ENCODE peak calls at places on chromosomes 6 and 20, in four cellular contexts. B, S, H and P are unnamed samples.

GRCh38 chr20:24670981-24671380 is 201.6 kb downstream of the SYNDIG1 start:
- DNase-seq in H (no peak), S (no peak), B (no peak), P (no peak)

GRCh38 chr6:158784505-158784904 is 34.7 kb downstream of the EZR start:
- DNase-seq in B (no peak), S (no peak), H (no peak), P (no peak)

GRCh38 chr20:38164069-38164468 is 1.0 kb downstream of the TGM2 start:
- DNase-seq in B (no peak), S (no peak), H (no peak), P (no peak)

GRCh38 chr6:141288947-141289346 is 843.8 kb upstream of the GJE1 start:
- DNase-seq in H (no peak), S (no peak), B (no peak), P (no peak)

GRCh38 chr20:63686492-63687321 is 9.7 kb upstream of the TNFRSF6B start:
- DNase-seq in B (peak), S (no peak), H (no peak), P (no peak)

GRCh38 chr6:105900120-105900937 is 185.8 kb upstream of the PRDM1 start:
- DNase-seq in H (no peak), S (no peak), B (peak), P (no peak)

GRCh38 chr6:37442416-37443218 is 9.6 kb downstream of the CMTR1 start:
- DNase-seq in S (no peak), B (no peak), H (no peak), P (no peak)

GRCh38 chr20:57677323-57677982 is 32.4 kb downstream of the PMEPA1 start:
- DNase-seq in B (no peak), S (no peak), H (no peak), P (no peak)

GRCh38 chr6:26553264-26553738 is 15.1 kb downstream of the HMGN4 start:
- DNase-seq in H (peak), B (peak), S (no peak), P (peak)

GRCh38 chr6:71346034-71346680 is 57.5 kb downstream of the OGFRL1 start:
- DNase-seq in B (no peak), H (no peak), S (no peak), P (no peak)

GRCh38 chr20:32453467-32454163 is 95.5 kb downstream of the ASXL1 start:
- DNase-seq in H (no peak), S (no peak), B (no peak), P (no peak)

GRCh38 chr20:32450484-32451061 is 92.4 kb downstream of the ASXL1 start:
- DNase-seq in S (no peak), B (no peak), H (no peak), P (no peak)

GRCh38 chr20:32451340-32451681 is 93.2 kb downstream of the ASXL1 start:
- DNase-seq in H (no peak), B (no peak), S (no peak), P (no peak)

GRCh38 chr20:32452776-32453466 is 94.8 kb downstream of the ASXL1 start:
- DNase-seq in H (no peak), S (no peak), B (no peak), P (no peak)

DNA sequence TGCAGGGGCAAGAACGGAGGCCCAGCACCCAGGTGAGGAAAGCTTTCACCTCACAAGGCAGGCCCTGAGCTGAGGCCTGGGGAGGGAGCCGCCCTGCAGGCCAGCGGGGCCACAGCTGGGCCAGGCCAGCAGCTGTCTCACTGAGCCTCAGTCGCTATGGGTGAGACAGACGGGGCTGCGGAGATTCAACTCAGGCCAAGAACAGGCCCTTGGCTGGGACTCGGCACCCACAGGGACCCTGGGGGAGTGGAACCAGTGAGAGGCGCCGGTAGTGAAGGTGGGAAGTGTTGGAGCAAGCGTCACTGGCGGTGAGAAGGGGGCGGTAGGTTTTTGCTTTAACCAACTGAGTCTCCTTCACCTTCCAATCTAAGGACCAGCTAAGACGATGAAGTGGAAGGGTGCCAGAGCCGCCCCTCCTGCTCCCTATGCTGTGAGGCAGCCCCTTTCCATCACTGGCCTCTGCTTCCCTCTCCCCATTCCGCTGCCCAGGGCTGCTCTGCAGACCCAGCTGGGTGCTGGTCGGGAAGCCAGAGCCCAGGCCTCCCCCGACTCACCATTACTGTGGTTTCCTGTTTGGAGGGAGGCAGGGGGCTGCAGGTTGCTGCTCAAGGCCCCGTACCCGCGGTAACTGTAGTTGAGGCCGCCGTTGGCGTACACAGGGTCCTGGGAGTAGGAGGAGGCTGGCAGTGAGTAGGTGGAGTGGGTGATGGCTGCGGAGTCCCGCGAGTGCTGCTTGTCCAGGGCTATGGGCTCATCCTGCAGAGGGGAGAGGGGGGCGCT is 93.7 kb downstream of the ASXL1 start:
- DNase-seq in H (no peak), B (no peak), S (no peak), P (no peak)
- TF ChIP-seq USF1 in H (no peak), B (no peak), S (no peak), P (no peak)

DNA sequence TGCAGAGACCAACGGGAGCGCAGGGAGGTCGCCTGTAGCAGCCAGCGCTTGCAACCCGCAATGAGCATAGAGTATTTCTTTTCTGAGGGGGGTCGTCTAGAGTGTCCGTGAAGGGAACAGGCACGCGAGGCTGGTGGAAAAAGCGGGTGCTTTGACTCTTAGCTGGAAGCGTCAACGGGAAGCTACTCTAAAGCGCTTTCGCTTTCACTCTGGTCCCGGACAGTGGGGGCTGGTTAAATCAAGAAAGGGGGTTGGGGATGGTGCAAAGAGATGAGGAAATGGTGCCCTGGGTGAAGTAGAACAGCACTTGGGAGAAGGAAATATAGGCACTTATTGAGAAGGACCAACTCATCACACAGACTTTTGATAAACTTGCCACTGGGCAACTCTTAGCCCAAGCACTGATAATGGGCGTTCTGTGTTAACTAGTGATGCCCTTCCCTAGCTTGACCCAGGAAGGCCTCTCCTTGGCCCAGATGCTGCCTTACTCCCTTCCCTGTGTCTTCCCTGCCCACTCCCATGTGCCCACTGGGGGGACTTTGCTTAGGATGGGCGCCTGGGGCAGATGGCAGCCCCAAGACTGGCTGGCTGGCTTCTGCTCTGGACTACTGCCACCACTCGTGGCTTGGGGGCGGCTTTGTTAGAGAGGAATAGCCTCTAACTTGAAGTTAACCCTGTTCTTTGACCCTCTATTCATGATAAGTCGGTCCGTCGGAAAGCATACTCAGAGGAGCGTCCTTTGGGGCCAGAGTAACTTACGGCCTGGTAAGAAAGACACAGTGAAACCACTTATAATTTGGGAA is 585 bp downstream of the PSMB9 start:
- DNase-seq in S (no peak), B (peak), H (peak), P (no peak)
- TF ChIP-seq USF1 in S (no peak), B (no peak), H (no peak), P (no peak)

GRCh38 chr6:147234685-147235084 is 30.5 kb downstream of the STXBP5 start:
- DNase-seq in S (no peak), H (no peak), B (no peak), P (no peak)

DNA sequence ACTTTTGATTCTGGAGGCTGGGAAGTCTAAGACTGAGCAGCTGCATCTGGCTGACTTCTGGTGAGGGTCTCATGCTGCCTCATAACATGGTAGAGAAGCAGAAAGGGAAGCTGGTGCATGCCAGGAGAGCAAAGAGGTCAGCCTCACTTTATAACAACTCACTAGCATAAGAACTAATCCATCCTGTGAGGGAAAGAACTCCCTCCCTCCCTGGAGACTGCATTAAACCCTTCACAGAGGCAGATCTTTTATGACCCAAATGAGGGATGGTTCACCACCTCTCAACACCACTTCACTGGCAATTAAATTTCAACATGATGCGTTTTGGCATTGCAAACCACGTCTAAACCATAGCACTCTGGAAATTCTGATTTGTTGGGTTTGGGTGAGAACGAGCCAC is 33.9 kb downstream of the STXBP5 start:
- DNase-seq in S (no peak), H (no peak), B (no peak), P (no peak)
- TF ChIP-seq USF1 in S (no peak), H (no peak), B (no peak), P (no peak)

DNA sequence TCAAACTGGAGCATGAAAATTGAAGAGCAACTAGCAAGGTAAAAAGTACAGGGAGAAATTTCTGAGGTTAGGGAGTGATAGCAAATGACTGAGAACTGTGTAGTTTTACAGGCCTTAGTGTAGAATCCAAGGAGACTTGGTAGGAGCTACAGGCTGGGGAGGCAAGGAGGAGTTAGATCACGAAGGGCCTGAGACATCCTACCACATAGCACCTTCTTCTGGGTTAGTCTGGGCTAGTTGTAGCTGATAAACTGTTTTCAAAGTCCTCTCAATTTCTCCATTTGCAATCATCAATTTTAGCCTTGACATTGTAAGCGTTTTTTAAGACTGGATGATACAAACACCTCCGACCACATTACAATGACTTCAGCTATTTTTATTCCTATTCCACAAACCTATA is 209.7 kb downstream of the TMEM200A start:
- DNase-seq in S (no peak), B (no peak), H (no peak), P (no peak)
- TF ChIP-seq USF1 in S (no peak), B (no peak), H (no peak), P (no peak)

GRCh38 chr20:33133616-33133941 is 34.4 kb upstream of the BPIFA2 start:
- DNase-seq in B (no peak), H (no peak), S (no peak), P (no peak)
- TF ChIP-seq USF1 in B (no peak), H (no peak), S (no peak), P (no peak)

GRCh38 chr6:5191222-5191621 is 69.5 kb downstream of the LYRM4 start:
- DNase-seq in S (no peak), B (no peak), H (no peak), P (no peak)

GRCh38 chr6:5192135-5192794 is 68.5 kb downstream of the LYRM4 start:
- DNase-seq in H (no peak), S (no peak), B (no peak), P (no peak)

GRCh38 chr6:5191722-5192121 is 69.0 kb downstream of the LYRM4 start:
- DNase-seq in B (no peak), S (no peak), H (no peak), P (no peak)

GRCh38 chr6:5188646-5189045 is 72.1 kb downstream of the LYRM4 start:
- DNase-seq in H (no peak), B (no peak), S (no peak), P (no peak)

GRCh38 chr6:5190467-5190866 is 70.3 kb downstream of the LYRM4 start:
- DNase-seq in S (no peak), B (no peak), H (no peak), P (no peak)
- TF ChIP-seq USF1 in S (no peak), B (no peak), H (no peak), P (no peak)

GRCh38 chr6:1871936-1872335 is 262.2 kb downstream of the FOXC1 start:
- DNase-seq in H (peak), S (no peak), B (no peak), P (no peak)

GRCh38 chr6:1870902-1871301 is 261.2 kb downstream of the FOXC1 start:
- DNase-seq in H (no peak), S (no peak), B (no peak), P (no peak)

GRCh38 chr6:1873781-1874180 is 264.1 kb downstream of the FOXC1 start:
- DNase-seq in S (no peak), B (no peak), H (no peak), P (no peak)

GRCh38 chr6:1870267-1870666 is 260.6 kb downstream of the FOXC1 start:
- DNase-seq in S (no peak), H (no peak), B (no peak), P (no peak)

DNA sequence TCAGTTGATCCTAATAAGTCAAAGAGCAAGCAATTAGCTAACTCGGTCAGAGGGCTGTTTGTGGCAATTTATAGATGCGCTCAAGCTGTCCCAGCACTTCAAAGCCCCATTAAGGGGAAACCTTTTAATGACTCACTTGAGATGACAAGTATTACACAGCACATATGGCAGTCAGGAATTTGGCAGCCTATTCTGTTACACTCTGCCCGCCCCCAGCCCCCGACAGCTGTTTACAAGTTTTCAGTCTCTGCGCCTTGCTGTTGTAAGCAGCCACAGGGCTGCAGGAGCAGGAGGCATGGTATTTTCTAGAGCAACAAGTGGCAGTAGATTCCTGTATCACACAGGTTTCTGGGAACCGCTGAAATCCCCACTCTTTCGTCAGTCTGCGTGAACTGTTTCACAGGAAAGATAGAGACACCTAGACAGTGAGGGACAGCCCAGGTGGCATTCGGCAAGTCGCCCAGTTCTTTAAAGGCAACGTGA is 263.0 kb downstream of the FOXC1 start:
- DNase-seq in S (no peak), B (no peak), H (peak), P (peak)
- TF ChIP-seq USF1 in S (no peak), B (no peak), H (no peak), P (no peak)

GRCh38 chr6:133704371-133704770 is 184.5 kb upstream of the TCF21 start:
- DNase-seq in H (no peak), S (no peak), B (no peak), P (no peak)

GRCh38 chr6:133705731-133706130 is 183.2 kb upstream of the TCF21 start:
- DNase-seq in B (no peak), S (no peak), H (no peak), P (no peak)

GRCh38 chr6:133701633-133702331 is 187.1 kb upstream of the TCF21 start:
- DNase-seq in B (peak), H (no peak), S (no peak), P (no peak)

GRCh38 chr6:133707456-133707855 is 181.5 kb upstream of the TCF21 start:
- DNase-seq in S (peak), B (no peak), H (no peak), P (no peak)

GRCh38 chr6:133705071-133705470 is 183.8 kb upstream of the TCF21 start:
- DNase-seq in H (no peak), S (no peak), B (no peak), P (no peak)
- TF ChIP-seq USF1 in H (no peak), S (no peak), B (no peak), P (no peak)